ENCODE peak calls at places on chromosomes 2 and 18, in ten cellular contexts. T, Y, L, S, R, A, K, F, Q and H are unnamed samples. For H3K4me1, the result is how much of the 10 kb centered on the place peaks cover.

GRCh38 chr2:66846887-66847286 is 412.0 kb downstream of the MEIS1 start:
- DNase-seq in T (no peak), Y (no peak), L (no peak), S (no peak), R (no peak), A (no peak), K (no peak), F (no peak), Q (peak), H (no peak)

GRCh38 chr18:75727479-75727878 is 300.0 kb upstream of the SMIM21 start:
- DNase-seq in T (no peak), Y (peak), L (peak), S (no peak), R (peak), A (no peak), K (no peak), F (peak), Q (peak), H (no peak)

GRCh38 chr2:11122380-11122779 is 32.9 kb upstream of the SLC66A3 start:
- DNase-seq in T (no peak), Y (no peak), L (no peak), S (no peak), R (no peak), A (peak), K (no peak), F (no peak), Q (no peak), H (no peak)

GRCh38 chr2:69933839-69934613 is 19.1 kb downstream of the MXD1 start:
- DNase-seq in T (no peak), Y (no peak), L (no peak), S (no peak), R (no peak), A (no peak), K (no peak), F (no peak), Q (peak), H (no peak)

GRCh38 chr2:230956827-230957755 is 32.0 kb upstream of the GPR55 start:
- DNase-seq in T (peak), Y (peak), L (no peak), S (peak), R (peak), A (no peak), K (no peak), F (peak), Q (no peak), H (no peak)

GRCh38 chr2:24559714-24560113 is 68.7 kb downstream of the NCOA1 start:
- DNase-seq in T (no peak), Y (no peak), L (no peak), S (no peak), R (no peak), A (no peak), K (no peak), F (no peak), Q (no peak), H (no peak)

GRCh38 chr2:46878886-46879285 is 36.7 kb downstream of the MCFD2 start:
- DNase-seq in T (no peak), Y (peak), L (no peak), S (no peak), R (no peak), A (no peak), K (no peak), F (no peak), Q (peak), H (no peak)

GRCh38 chr18:78896111-78896510 is 83.5 kb upstream of the SALL3 start:
- DNase-seq in T (no peak), Y (no peak), L (no peak), S (no peak), R (no peak), A (peak), K (no peak), F (no peak), Q (no peak), H (peak)

GRCh38 chr18:3526421-3527354 is 76.7 kb downstream of the TGIF1 start:
- DNase-seq in T (no peak), Y (peak), L (no peak), S (no peak), R (no peak), A (no peak), K (no peak), F (no peak), Q (peak), H (no peak)

GRCh38 chr2:68917034-68917718 is 35.5 kb downstream of the GKN2 start:
- DNase-seq in T (no peak), Y (no peak), L (no peak), S (no peak), R (no peak), A (no peak), K (no peak), F (no peak), Q (no peak), H (no peak)

GRCh38 chr2:29010946-29011649 is 30.0 kb downstream of the TOGARAM2 start:
- DNase-seq in T (no peak), Y (peak), L (no peak), S (peak), R (peak), A (peak), K (no peak), F (no peak), Q (no peak), H (no peak)

GRCh38 chr2:187434342-187434785 is 13.7 kb downstream of the CALCRL start:
- DNase-seq in T (no peak), Y (no peak), L (no peak), S (no peak), R (no peak), A (no peak), K (no peak), F (no peak), Q (no peak), H (no peak)

GRCh38 chr2:172735646-172736418 is at the start of gene RAPGEF4:
- DNase-seq in T (no peak), Y (peak), L (no peak), S (no peak), R (no peak), A (no peak), K (no peak), F (no peak), Q (no peak), H (no peak)

GRCh38 chr18:69400976-69401474 is 337 bp downstream of the DOK6 start:
- DNase-seq in T (no peak), Y (peak), L (no peak), S (no peak), R (peak), A (no peak), K (peak), F (no peak), Q (no peak), H (no peak)

GRCh38 chr2:170949415-170949814 is 20.4 kb downstream of the GORASP2 start:
- DNase-seq in T (no peak), Y (no peak), L (no peak), S (no peak), R (no peak), A (no peak), K (no peak), F (no peak), Q (no peak), H (no peak)

GRCh38 chr2:121071058-121071504 is 213.9 kb downstream of the TFCP2L1 start:
- DNase-seq in T (peak), Y (peak), L (no peak), S (peak), R (peak), A (no peak), K (peak), F (peak), Q (peak), H (no peak)

GRCh38 chr2:179860255-179861026 is 971 bp downstream of the ZNF385B start:
- DNase-seq in T (no peak), Y (peak), L (no peak), S (no peak), R (no peak), A (no peak), K (no peak), F (no peak), Q (no peak), H (no peak)

GRCh38 chr2:179862898-179863458 is 1.6 kb upstream of the ZNF385B start:
- DNase-seq in T (no peak), Y (no peak), L (no peak), S (no peak), R (no peak), A (no peak), K (no peak), F (no peak), Q (no peak), H (no peak)

GRCh38 chr2:179861777-179862117 is 335 bp upstream of the ZNF385B start:
- DNase-seq in T (no peak), Y (peak), L (no peak), S (no peak), R (no peak), A (no peak), K (no peak), F (no peak), Q (no peak), H (no peak)

GRCh38 chr2:179859523-179859922 is 1.9 kb downstream of the ZNF385B start:
- DNase-seq in T (no peak), Y (no peak), L (no peak), S (no peak), R (no peak), A (no peak), K (no peak), F (no peak), Q (no peak), H (no peak)

DNA sequence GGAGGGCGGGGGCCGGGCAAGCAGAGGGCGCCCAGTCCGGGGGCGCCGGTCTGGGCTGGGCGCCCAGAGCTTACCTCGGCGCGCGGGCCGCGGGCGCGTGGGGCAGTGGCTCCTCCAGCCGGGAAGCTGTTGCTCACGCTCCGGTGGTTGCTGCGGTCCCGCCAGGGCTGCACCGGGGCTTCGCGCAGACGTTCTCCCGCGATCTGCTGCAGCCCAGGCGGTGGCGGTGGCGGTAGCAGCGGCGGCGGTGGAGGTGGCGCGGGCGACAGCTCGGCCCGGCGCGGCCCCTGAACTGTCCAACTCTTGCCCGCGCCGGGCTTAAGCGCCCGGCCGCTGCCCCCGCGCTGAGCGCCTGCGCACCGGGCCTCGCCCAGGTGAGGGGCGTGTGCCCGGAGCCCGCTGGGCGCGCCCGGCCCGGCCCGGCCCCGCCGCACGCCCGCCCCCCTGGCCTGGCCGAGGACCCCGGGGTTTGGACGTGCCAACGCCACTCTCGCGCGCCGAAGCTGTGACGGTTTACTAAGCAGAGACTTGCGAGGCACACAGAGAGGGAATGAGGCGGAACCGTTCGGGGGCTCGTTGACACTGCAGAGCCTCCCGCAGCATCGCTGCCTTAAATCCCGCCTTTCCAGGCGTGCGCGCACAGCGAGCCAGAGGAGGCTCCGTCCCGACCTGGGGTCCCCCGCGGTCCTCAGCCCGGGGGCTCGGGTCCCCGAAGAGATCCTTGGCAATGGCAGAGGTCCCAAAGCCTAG is at the start of gene ZNF385B:
- DNase-seq in T (no peak), Y (peak), L (peak), S (no peak), R (peak), A (no peak), K (no peak), F (no peak), Q (no peak), H (no peak)
- TF ChIP-seq POLR2AphosphoS5 in T (no peak), Y (no peak), L (no peak), S (no peak), R (no peak), A (no peak), K (no peak), F (peak), Q (no peak), H (no peak)

GRCh38 chr2:74041726-74042125 is 57.0 kb downstream of the TET3 start:
- DNase-seq in T (no peak), Y (no peak), L (no peak), S (no peak), R (no peak), A (no peak), K (no peak), F (no peak), Q (no peak), H (no peak)
- H3K4me1 ChIP-seq in T (under half), Y (under half), L (under half), S (under half), R (under half), A (under half), K (under half), F (under half), Q (under half), H (under half)

DNA sequence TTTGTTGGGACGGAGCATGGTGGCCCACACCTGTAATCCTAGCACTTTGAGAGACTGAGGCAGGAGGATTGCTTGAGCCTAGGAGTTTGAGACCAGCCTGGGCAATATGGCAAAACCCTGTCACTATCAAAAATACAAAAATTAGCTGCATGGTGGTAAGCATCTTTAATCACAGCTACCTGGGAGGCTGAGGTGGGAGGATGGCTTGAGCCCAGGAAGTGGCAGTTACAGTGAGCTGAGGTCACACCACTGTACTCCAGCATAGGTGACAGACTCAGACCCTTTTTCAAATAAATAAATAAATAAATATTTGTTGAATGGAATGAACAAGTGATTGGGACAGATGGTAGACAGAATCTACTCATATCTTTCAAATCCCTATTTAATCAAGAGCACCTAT is 5.7 kb upstream of the ITPRIPL1 start:
- DNase-seq in T (no peak), Y (no peak), L (no peak), S (no peak), R (no peak), A (no peak), K (no peak), F (no peak), Q (no peak), H (no peak)
- H3K4me3 ChIP-seq in T (no peak), Y (no peak), L (no peak), S (no peak), R (no peak), A (no peak), K (no peak), F (no peak), Q (no peak), H (no peak)

GRCh38 chr2:157440404-157441071 is 3.4 kb downstream of the CYTIP start:
- DNase-seq in T (no peak), Y (no peak), L (no peak), S (peak), R (peak), A (peak), K (no peak), F (no peak), Q (no peak), H (no peak)
- TF ChIP-seq POLR2AphosphoS5 in T (no peak), Y (no peak), L (no peak), S (peak), R (no peak), A (no peak), K (no peak), F (no peak), Q (no peak), H (no peak)

GRCh38 chr2:54480025-54480424 is 23.9 kb downstream of the SPTBN1 start:
- DNase-seq in T (no peak), Y (no peak), L (no peak), S (no peak), R (no peak), A (no peak), K (no peak), F (no peak), Q (no peak), H (no peak)
- H3K4me1 ChIP-seq in T (under half), Y (under half), L (under half), S (half or more), R (under half), A (under half), K (under half), F (half or more), Q (half or more), H (half or more)

GRCh38 chr2:169694894-169695260 is 608 bp downstream of the PHOSPHO2 start:
- DNase-seq in T (no peak), Y (no peak), L (no peak), S (no peak), R (no peak), A (no peak), K (no peak), F (no peak), Q (no peak), H (no peak)

GRCh38 chr2:169694113-169694893 is at the start of the genes CFAP210 and PHOSPHO2:
- DNase-seq in T (peak), Y (peak), L (peak), S (peak), R (peak), A (peak), K (peak), F (peak), Q (peak), H (peak)

GRCh38 chr2:169690958-169691357 is 3.2 kb downstream of the CFAP210 start:
- DNase-seq in T (no peak), Y (no peak), L (no peak), S (no peak), R (no peak), A (no peak), K (no peak), F (no peak), Q (no peak), H (no peak)

GRCh38 chr2:169696381-169696780 is 2.1 kb downstream of the PHOSPHO2 start:
- DNase-seq in T (no peak), Y (no peak), L (no peak), S (no peak), R (no peak), A (no peak), K (no peak), F (no peak), Q (no peak), H (no peak)

DNA sequence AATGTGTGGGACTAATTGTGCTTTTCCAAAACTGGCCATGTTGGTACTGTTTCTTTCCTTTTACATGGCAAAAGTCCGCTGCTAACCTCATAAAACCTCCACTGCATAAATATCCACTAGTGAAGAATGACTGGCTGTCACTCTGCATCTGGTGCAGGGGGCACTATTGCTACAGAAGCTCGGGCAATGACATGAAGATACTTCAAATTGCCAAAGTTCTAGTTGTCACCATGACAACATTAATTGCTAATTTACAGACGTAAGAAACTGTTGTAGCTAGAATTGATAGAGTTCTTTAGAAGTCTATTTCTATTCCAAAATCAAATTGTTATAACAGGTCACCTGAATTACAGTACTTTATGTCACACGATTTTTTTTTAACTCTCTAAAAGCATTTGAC is 861 bp downstream of the CFAP210 start:
- DNase-seq in T (no peak), Y (peak), L (no peak), S (no peak), R (no peak), A (no peak), K (no peak), F (peak), Q (peak), H (no peak)
- H3K4me3 ChIP-seq in T (no peak), Y (peak), L (no peak), S (peak), R (no peak), A (no peak), K (peak), F (peak), Q (peak), H (peak)

DNA sequence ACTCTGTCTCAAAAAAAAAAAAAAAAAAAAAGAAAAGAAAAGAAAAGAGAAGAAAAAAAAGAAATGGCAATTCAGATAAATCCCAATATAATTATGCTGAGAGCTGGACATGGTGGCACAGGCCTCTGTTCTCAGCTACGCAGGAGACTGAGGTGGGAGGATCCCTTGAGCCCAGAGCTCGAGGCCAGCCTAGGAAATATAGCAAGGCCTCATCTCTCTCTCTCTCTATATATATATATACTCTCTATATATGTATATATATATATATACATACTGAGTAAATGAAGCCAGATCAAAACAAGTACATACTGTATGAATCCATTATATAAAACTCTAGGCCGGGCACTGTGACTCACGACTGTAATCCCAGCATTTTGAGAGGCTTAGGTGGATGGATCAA is 30.6 kb upstream of the MYCN start:
- DNase-seq in T (no peak), Y (no peak), L (no peak), S (no peak), R (no peak), A (no peak), K (no peak), F (no peak), Q (no peak), H (no peak)
- TF ChIP-seq POLR2AphosphoS5 in T (no peak), Y (no peak), L (no peak), S (no peak), R (no peak), A (no peak), K (no peak), F (no peak), Q (no peak), H (no peak)

GRCh38 chr2:9238927-9239326 is 32.3 kb downstream of the ASAP2 start:
- DNase-seq in T (no peak), Y (no peak), L (no peak), S (no peak), R (no peak), A (no peak), K (no peak), F (no peak), Q (no peak), H (no peak)
- H3K4me1 ChIP-seq in T (under half), Y (under half), L (under half), S (half or more), R (under half), A (under half), K (under half), F (half or more), Q (half or more), H (half or more)

GRCh38 chr2:152715854-152716428 is 1.3 kb downstream of the PRPF40A start:
- DNase-seq in T (no peak), Y (peak), L (peak), S (no peak), R (no peak), A (no peak), K (no peak), F (peak), Q (peak), H (no peak)

GRCh38 chr2:152718047-152718908 is at the start of gene ARL6IP6:
- DNase-seq in T (peak), Y (peak), L (peak), S (peak), R (peak), A (peak), K (peak), F (peak), Q (peak), H (peak)

GRCh38 chr2:152717242-152718046 is at the start of gene PRPF40A:
- DNase-seq in T (peak), Y (peak), L (peak), S (peak), R (peak), A (peak), K (peak), F (peak), Q (peak), H (peak)

GRCh38 chr2:152716805-152717241 is 438 bp downstream of the PRPF40A start:
- DNase-seq in T (no peak), Y (peak), L (no peak), S (no peak), R (peak), A (peak), K (no peak), F (no peak), Q (peak), H (no peak)

GRCh38 chr2:152715112-152715511 is 2.1 kb downstream of the PRPF40A start:
- DNase-seq in T (no peak), Y (no peak), L (no peak), S (no peak), R (no peak), A (no peak), K (no peak), F (no peak), Q (no peak), H (no peak)
- H3K4me3 ChIP-seq in T (no peak), Y (peak), L (no peak), S (no peak), R (no peak), A (no peak), K (no peak), F (no peak), Q (peak), H (no peak)

GRCh38 chr2:196170681-196171247 is 614 bp downstream of the STK17B start:
- DNase-seq in T (peak), Y (peak), L (no peak), S (peak), R (peak), A (peak), K (peak), F (no peak), Q (peak), H (no peak)
- TF ChIP-seq POLR2AphosphoS5 in T (no peak), Y (no peak), L (no peak), S (peak), R (peak), A (no peak), K (no peak), F (no peak), Q (no peak), H (no peak)